ENCODE peak calls at places on chromosome 19, in four cellular contexts. One of them, this sample, is unnamed.

GRCh38 chr19:43784251-43784980 is 3.6 kb upstream of the KCNN4 start:
- ATAC-seq in body of pancreas: no peak
- ATAC-seq in heart left ventricle: peak; percentile 56
- ATAC-seq in HCT116: peak; percentile 69
- ATAC-seq in this sample: peak; percentile 80

GRCh38 chr19:29277107-29277506 is 64.2 kb upstream of the UQCRFS1 start:
- ATAC-seq in body of pancreas: no peak
- ATAC-seq in HCT116: no peak
- ATAC-seq in heart left ventricle: peak; percentile 27
- ATAC-seq in this sample: no peak

GRCh38 chr19:36093687-36094086 is 17.3 kb upstream of the OVOL3 start:
- ATAC-seq in body of pancreas: no peak
- ATAC-seq in HCT116: no peak
- ATAC-seq in heart left ventricle: peak; percentile 89
- ATAC-seq in this sample: no peak

GRCh38 chr19:20607943-20608342 is 42.4 kb upstream of the ZNF737 start:
- ATAC-seq in heart left ventricle: no peak
- ATAC-seq in body of pancreas: no peak
- ATAC-seq in HCT116: no peak
- ATAC-seq in this sample: no peak

GRCh38 chr19:34282611-34283519 is 28.5 kb downstream of the GARRE1 start:
- ATAC-seq in heart left ventricle: no peak
- ATAC-seq in HCT116: no peak
- ATAC-seq in body of pancreas: peak; percentile 47
- ATAC-seq in this sample: no peak

GRCh38 chr19:7254590-7254989 is 39.6 kb downstream of the INSR start:
- ATAC-seq in HCT116: no peak
- ATAC-seq in heart left ventricle: no peak
- ATAC-seq in body of pancreas: peak; percentile 38
- ATAC-seq in this sample: no peak

GRCh38 chr19:39046037-39046821 is 13.9 kb upstream of the FBXO27 start:
- ATAC-seq in heart left ventricle: no peak
- ATAC-seq in HCT116: peak; percentile 96
- ATAC-seq in body of pancreas: peak; percentile 33
- ATAC-seq in this sample: no peak

GRCh38 chr19:40640744-40641143 is 39.6 kb downstream of the LTBP4 start:
- ATAC-seq in HCT116: no peak
- ATAC-seq in body of pancreas: peak; percentile 28
- ATAC-seq in heart left ventricle: peak; percentile 58
- ATAC-seq in this sample: no peak

GRCh38 chr19:39406656-39407393 is at the start of gene ZFP36:
- ATAC-seq in HCT116: peak; percentile 31
- ATAC-seq in heart left ventricle: peak; percentile 58
- ATAC-seq in body of pancreas: peak; percentile 49
- ATAC-seq in this sample: peak; percentile 28

GRCh38 chr19:17041994-17042393 is 15.4 kb upstream of the CPAMD8 start:
- ATAC-seq in HCT116: no peak
- ATAC-seq in heart left ventricle: peak; percentile 83
- ATAC-seq in body of pancreas: no peak
- ATAC-seq in this sample: no peak

GRCh38 chr19:35636651-35637050 is 4.9 kb upstream of the ETV2 start:
- ATAC-seq in HCT116: no peak
- ATAC-seq in body of pancreas: no peak
- ATAC-seq in heart left ventricle: no peak
- ATAC-seq in this sample: no peak

GRCh38 chr19:18649371-18650047 is 12.7 kb downstream of the KLHL26 start:
- ATAC-seq in body of pancreas: peak; percentile 34
- ATAC-seq in HCT116: no peak
- ATAC-seq in heart left ventricle: peak; percentile 68
- ATAC-seq in this sample: peak; percentile 60
- H3K4me1 ChIP-seq in body of pancreas: no peaks in the 10 kb centered on the region
- H3K4me1 ChIP-seq in HCT116: peaks cover under 1% of the 10 kb centered on the region
- H3K4me1 ChIP-seq in heart left ventricle: peaks cover 39% of the 10 kb centered on the region
- H3K4me1 ChIP-seq in this sample: peaks cover 52% of the 10 kb centered on the region

GRCh38 chr19:48436586-48436985 is 9.2 kb upstream of the GRWD1 start:
- ATAC-seq in heart left ventricle: no peak
- ATAC-seq in HCT116: no peak
- ATAC-seq in body of pancreas: no peak
- ATAC-seq in this sample: no peak

GRCh38 chr19:48433337-48433736 is 12.4 kb upstream of the GRWD1 start:
- ATAC-seq in body of pancreas: no peak
- ATAC-seq in heart left ventricle: no peak
- ATAC-seq in HCT116: no peak
- ATAC-seq in this sample: no peak
- TF ChIP-seq POLR2A in body of pancreas: no peak
- TF ChIP-seq POLR2A in heart left ventricle: no peak
- TF ChIP-seq POLR2A in HCT116: no peak
- TF ChIP-seq POLR2A in this sample: no peak

GRCh38 chr19:5000120-5000611 is 31.3 kb downstream of the KDM4B start:
- ATAC-seq in body of pancreas: no peak
- ATAC-seq in HCT116: no peak
- ATAC-seq in heart left ventricle: no peak
- ATAC-seq in this sample: no peak

GRCh38 chr19:5002143-5002542 is 33.2 kb downstream of the KDM4B start:
- ATAC-seq in heart left ventricle: no peak
- ATAC-seq in HCT116: peak; percentile 70
- ATAC-seq in body of pancreas: no peak
- ATAC-seq in this sample: no peak

GRCh38 chr19:5003781-5004180 is 34.9 kb downstream of the KDM4B start:
- ATAC-seq in HCT116: no peak
- ATAC-seq in heart left ventricle: no peak
- ATAC-seq in body of pancreas: no peak
- ATAC-seq in this sample: no peak

GRCh38 chr19:5005096-5005495 is 36.2 kb downstream of the KDM4B start:
- ATAC-seq in body of pancreas: no peak
- ATAC-seq in heart left ventricle: no peak
- ATAC-seq in HCT116: no peak
- ATAC-seq in this sample: no peak

GRCh38 chr19:5001547-5002131 is 32.7 kb downstream of the KDM4B start:
- ATAC-seq in heart left ventricle: no peak
- ATAC-seq in body of pancreas: no peak
- ATAC-seq in HCT116: peak; percentile 89
- ATAC-seq in this sample: no peak
- H3K4me1 ChIP-seq in heart left ventricle: peaks cover 11% of the 10 kb centered on the region
- H3K4me1 ChIP-seq in body of pancreas: peaks cover 10% of the 10 kb centered on the region
- H3K4me1 ChIP-seq in HCT116: peaks cover 20% of the 10 kb centered on the region
- H3K4me1 ChIP-seq in this sample: peaks cover 42% of the 10 kb centered on the region

GRCh38 chr19:12965017-12965811 is 4.2 kb upstream of the DAND5 start:
- ATAC-seq in heart left ventricle: peak; percentile 88
- ATAC-seq in body of pancreas: peak; percentile 95
- ATAC-seq in HCT116: peak; percentile 93
- ATAC-seq in this sample: peak; percentile 97

GRCh38 chr19:12956446-12957388 is at the start of gene GADD45GIP1:
- ATAC-seq in body of pancreas: peak; percentile 96
- ATAC-seq in HCT116: peak; percentile 91
- ATAC-seq in heart left ventricle: peak; percentile 94
- ATAC-seq in this sample: peak; percentile 94

GRCh38 chr19:12955996-12956395 is 1.0 kb downstream of the GADD45GIP1 start:
- ATAC-seq in heart left ventricle: no peak
- ATAC-seq in HCT116: no peak
- ATAC-seq in body of pancreas: no peak
- ATAC-seq in this sample: no peak

GRCh38 chr19:12954150-12954962 is 2.7 kb downstream of the GADD45GIP1 start:
- ATAC-seq in heart left ventricle: no peak
- ATAC-seq in HCT116: no peak
- ATAC-seq in body of pancreas: no peak
- ATAC-seq in this sample: no peak

DNA sequence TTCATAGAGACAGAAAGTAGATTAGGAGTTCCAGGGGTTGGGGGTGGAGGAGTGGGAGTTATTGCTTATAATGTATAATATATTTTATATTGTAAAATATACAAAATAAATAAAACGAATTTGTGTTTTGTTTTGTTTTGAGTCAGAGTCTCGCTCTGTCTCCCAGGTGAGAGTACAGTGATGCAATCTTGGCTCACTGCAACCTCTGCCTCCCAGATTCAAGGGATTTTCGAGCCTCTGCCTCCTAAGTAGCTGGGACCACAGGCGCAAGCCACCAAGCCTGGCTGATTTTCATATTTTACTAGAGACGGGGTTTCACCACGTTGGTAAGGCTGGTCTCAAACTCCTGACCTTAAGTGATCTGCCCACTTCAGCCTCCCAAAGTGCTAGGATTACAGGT is 2.5 kb upstream of the GADD45GIP1 start:
- ATAC-seq in body of pancreas: no peak
- ATAC-seq in heart left ventricle: no peak
- ATAC-seq in HCT116: no peak
- ATAC-seq in this sample: no peak
- TF ChIP-seq POLR2A in body of pancreas: no peak
- TF ChIP-seq POLR2A in heart left ventricle: no peak
- TF ChIP-seq POLR2A in HCT116: no peak
- TF ChIP-seq POLR2A in this sample: no peak

GRCh38 chr19:1270168-1270853 is 1.2 kb downstream of the CIRBP start:
- ATAC-seq in heart left ventricle: no peak
- ATAC-seq in body of pancreas: no peak
- ATAC-seq in HCT116: no peak
- ATAC-seq in this sample: no peak
- H3K4me1 ChIP-seq in heart left ventricle: peaks cover 93% of the 10 kb centered on the region
- H3K4me1 ChIP-seq in body of pancreas: peaks cover 89% of the 10 kb centered on the region
- H3K4me1 ChIP-seq in HCT116: peaks cover 79% of the 10 kb centered on the region
- H3K4me1 ChIP-seq in this sample: peaks cover 3% of the 10 kb centered on the region

DNA sequence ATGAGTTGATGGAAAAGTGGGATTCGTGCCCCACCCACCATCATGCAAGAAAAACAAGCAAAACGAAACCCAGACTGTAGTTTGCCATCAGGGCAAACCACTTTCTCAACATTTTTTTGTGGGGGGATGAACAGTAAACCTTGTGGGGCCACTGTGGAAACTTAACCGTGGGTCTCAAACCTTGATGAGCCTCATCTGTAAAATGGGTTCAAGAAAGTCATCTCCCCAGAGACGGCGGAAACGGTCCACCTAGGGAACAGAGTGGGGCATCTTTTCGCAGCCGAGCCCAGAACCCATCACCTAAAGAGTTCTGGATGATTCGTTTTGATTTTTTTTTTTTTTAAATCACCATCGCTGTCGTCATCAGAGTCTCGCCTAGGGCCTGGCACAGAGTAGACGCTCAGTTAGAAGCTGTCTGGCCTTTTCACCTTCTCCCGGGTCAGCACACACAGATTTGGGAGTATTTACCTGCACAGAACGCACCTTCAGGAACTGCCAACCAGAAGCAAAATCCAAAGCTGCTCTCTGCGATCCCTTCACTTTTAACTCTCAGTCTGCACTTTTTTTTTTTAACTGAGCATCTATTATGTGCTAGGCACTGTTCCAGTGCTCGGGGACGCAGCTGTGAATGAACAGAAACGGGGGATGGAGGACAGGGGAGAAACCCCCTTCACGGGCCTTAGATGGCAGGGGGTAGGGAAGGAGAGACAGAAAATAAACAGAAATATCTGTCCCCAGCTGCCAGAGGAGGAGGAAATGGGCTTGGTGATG is 69.8 kb downstream of the CELF5 start:
- ATAC-seq in body of pancreas: no peak
- ATAC-seq in heart left ventricle: no peak
- ATAC-seq in HCT116: no peak
- ATAC-seq in this sample: no peak
- TF ChIP-seq POLR2A in body of pancreas: no peak
- TF ChIP-seq POLR2A in heart left ventricle: no peak
- TF ChIP-seq POLR2A in HCT116: no peak
- TF ChIP-seq POLR2A in this sample: no peak

GRCh38 chr19:11209892-11210655 is 12.7 kb upstream of the KANK2 start:
- ATAC-seq in body of pancreas: no peak
- ATAC-seq in heart left ventricle: no peak
- ATAC-seq in HCT116: no peak
- ATAC-seq in this sample: no peak

GRCh38 chr19:11204943-11205349 is 7.6 kb upstream of the KANK2 start:
- ATAC-seq in body of pancreas: no peak
- ATAC-seq in HCT116: no peak
- ATAC-seq in heart left ventricle: no peak
- ATAC-seq in this sample: no peak

GRCh38 chr19:11210656-11210928 is 13.2 kb upstream of the KANK2 start:
- ATAC-seq in heart left ventricle: no peak
- ATAC-seq in HCT116: no peak
- ATAC-seq in body of pancreas: no peak
- ATAC-seq in this sample: no peak

GRCh38 chr19:11205939-11206570 is 8.7 kb upstream of the KANK2 start:
- ATAC-seq in body of pancreas: no peak
- ATAC-seq in HCT116: no peak
- ATAC-seq in heart left ventricle: no peak
- ATAC-seq in this sample: no peak

DNA sequence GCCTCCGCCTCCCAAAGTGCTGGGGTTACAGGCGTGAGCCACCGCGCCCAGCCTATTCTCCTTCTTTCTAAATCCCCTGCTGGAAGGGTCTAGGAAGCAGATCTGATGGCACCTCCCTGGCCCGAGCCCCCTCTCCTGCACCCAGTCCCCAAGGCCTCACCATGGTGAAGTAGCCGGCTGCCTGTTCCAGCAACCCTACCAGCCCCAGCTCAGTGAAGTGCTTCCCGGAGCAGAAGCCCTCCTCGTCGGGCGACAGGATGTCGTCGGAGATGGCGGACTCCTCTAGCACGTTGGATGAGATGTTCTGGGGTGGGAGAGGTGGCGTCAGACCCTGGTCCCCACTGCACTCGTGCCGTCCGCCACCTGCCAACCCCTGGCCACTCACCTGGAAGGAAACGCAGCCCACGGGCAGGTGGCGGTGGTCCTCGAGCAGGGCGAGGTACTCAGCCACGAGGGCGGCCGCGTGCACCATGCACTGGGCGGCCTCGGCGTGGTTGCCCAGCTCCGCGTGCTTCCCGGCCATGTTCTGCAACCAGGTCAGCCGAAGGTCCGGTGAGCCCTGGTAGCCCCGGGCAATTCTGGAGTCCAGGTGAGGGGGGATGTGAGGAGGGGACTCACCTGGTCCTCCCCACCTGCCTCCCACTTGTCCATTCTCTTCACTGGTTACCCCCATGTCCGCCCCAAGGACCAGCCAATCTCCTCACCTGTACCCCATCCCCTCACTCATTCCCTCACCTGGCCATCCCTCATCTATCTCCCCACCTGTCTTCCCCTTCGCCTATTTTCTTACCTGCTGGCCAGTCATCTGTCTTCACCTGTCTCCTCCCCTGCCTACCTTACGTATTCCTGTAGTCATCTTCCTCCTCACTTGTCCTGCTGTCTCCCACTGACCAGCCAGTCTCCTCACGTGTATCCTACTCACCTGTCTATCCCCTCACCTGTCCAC is 11.5 kb upstream of the KANK2 start:
- ATAC-seq in HCT116: no peak
- ATAC-seq in body of pancreas: no peak
- ATAC-seq in heart left ventricle: no peak
- ATAC-seq in this sample: peak; percentile 21
- H3K4me1 ChIP-seq in HCT116: peaks cover 3% of the 10 kb centered on the region
- H3K4me1 ChIP-seq in body of pancreas: peaks cover 18% of the 10 kb centered on the region
- H3K4me1 ChIP-seq in heart left ventricle: peaks cover 17% of the 10 kb centered on the region
- H3K4me1 ChIP-seq in this sample: peaks cover 20% of the 10 kb centered on the region